ENCODE peak calls at places on chromosome 4, in ten cellular contexts. N is cardiac fibroblast; R is globus pallidus; B is stimulated activated CD8-positive, alpha-beta memory T cell treated with anti-CD3 and anti-CD28 coated beads, Interleukin-4, amount 100 ng/mL, for 48 hours; Q is Jurkat, Clone E6-1; I is NCI-H2081 treated with DMSO at 0.1 percent for 48 hours; W is HFF-Myc; D is HT1080; F is NCI-H524; T is T-helper 22 cell. Y is an unnamed sample.
A peak's percentile ranks its signal among the peaks of the same experiment; 100 is the strongest.

GRCh38 chr4:40414673-40415072 is 79.5 kb downstream of the CHRNA9 start:
- DNase-seq in N (no peak), R (no peak), B (no peak), Q (no peak), I (no peak), W (no peak), D (no peak), F (no peak), T (no peak), Y (no peak)

GRCh38 chr4:2958446-2958845 is 4.8 kb downstream of the NOP14 start:
- DNase-seq in N (no peak), R (no peak), B (no peak), Q (no peak), I (no peak), W (no peak), D (no peak), F (no peak), T (no peak), Y (no peak)

GRCh38 chr4:159269143-159269542 is 166.3 kb downstream of the RAPGEF2 start:
- DNase-seq in N (no peak), R (peak; percentile 81), B (no peak), Q (no peak), I (no peak), W (no peak), D (no peak), F (no peak), T (no peak), Y (no peak)

GRCh38 chr4:159103406-159104131 is 690 bp downstream of the RAPGEF2 start:
- DNase-seq in N (peak; percentile 42), R (peak; percentile 37), B (peak; percentile 58), Q (no peak), I (no peak), W (no peak), D (peak; percentile 20), F (peak; percentile 20), T (peak; percentile 21), Y (peak; percentile 62)

GRCh38 chr4:173821031-173821430 is 291.0 kb upstream of the HAND2 start:
- DNase-seq in N (no peak), R (no peak), B (no peak), Q (no peak), I (no peak), W (no peak), D (no peak), F (no peak), T (no peak), Y (no peak)

GRCh38 chr4:86919824-86920223 is 15.0 kb upstream of the AFF1 start:
- DNase-seq in N (peak; percentile 51), R (no peak), B (no peak), Q (no peak), I (no peak), W (no peak), D (no peak), F (no peak), T (no peak), Y (no peak)

GRCh38 chr4:76251448-76252270 is at the start of gene FAM47E:
- DNase-seq in N (peak; percentile 61), R (peak; percentile 46), B (peak; percentile 42), Q (no peak), I (peak; percentile 6), W (no peak), D (peak; percentile 65), F (peak; percentile 70), T (no peak), Y (peak; percentile 47)

GRCh38 chr4:28822163-28822562 is 1898.0 kb upstream of the PCDH7 start:
- DNase-seq in N (no peak), R (no peak), B (no peak), Q (no peak), I (no peak), W (no peak), D (no peak), F (no peak), T (no peak), Y (no peak)

GRCh38 chr4:92021203-92021602 is 282.6 kb upstream of the GRID2 start:
- DNase-seq in N (no peak), R (no peak), B (no peak), Q (no peak), I (no peak), W (no peak), D (no peak), F (no peak), T (no peak), Y (no peak)

GRCh38 chr4:157300678-157301077 is 80.2 kb downstream of the GRIA2 start:
- DNase-seq in N (no peak), R (no peak), B (no peak), Q (no peak), I (peak; percentile 31), W (no peak), D (no peak), F (no peak), T (no peak), Y (no peak)

GRCh38 chr4:140654516-140654855 is 85.7 kb upstream of the UCP1 start:
- DNase-seq in N (peak; percentile 29), R (no peak), B (no peak), Q (no peak), I (no peak), W (no peak), D (no peak), F (no peak), T (no peak), Y (no peak)

GRCh38 chr4:40328383-40328782 is 6.8 kb upstream of the CHRNA9 start:
- DNase-seq in N (no peak), R (no peak), B (no peak), Q (no peak), I (no peak), W (no peak), D (no peak), F (no peak), T (no peak), Y (no peak)

GRCh38 chr4:77147400-77147782 is 9.6 kb upstream of the CCNG2 start:
- DNase-seq in N (no peak), R (no peak), B (no peak), Q (no peak), I (no peak), W (no peak), D (no peak), F (no peak), T (no peak), Y (no peak)

GRCh38 chr4:109801895-109802319 is at the start of gene CFI:
- DNase-seq in N (peak; percentile 92), R (no peak), B (no peak), Q (no peak), I (no peak), W (peak; percentile 36), D (peak; percentile 22), F (no peak), T (no peak), Y (no peak)

GRCh38 chr4:26029512-26030131 is 115.6 kb downstream of the SMIM20 start:
- DNase-seq in N (no peak), R (no peak), B (no peak), Q (no peak), I (no peak), W (no peak), D (no peak), F (no peak), T (no peak), Y (no peak)

GRCh38 chr4:1291996-1292702 is 2.5 kb downstream of the MAEA start:
- DNase-seq in N (no peak), R (no peak), B (no peak), Q (no peak), I (no peak), W (no peak), D (no peak), F (no peak), T (no peak), Y (no peak)

GRCh38 chr4:48896845-48897244 is 9.7 kb downstream of the OCIAD2 start:
- DNase-seq in N (no peak), R (peak; percentile 64), B (no peak), Q (no peak), I (no peak), W (no peak), D (no peak), F (peak; percentile 81), T (no peak), Y (no peak)

GRCh38 chr4:1408418-1408817 is 2.2 kb upstream of the NKX1-1 start:
- DNase-seq in N (no peak), R (no peak), B (no peak), Q (no peak), I (no peak), W (no peak), D (no peak), F (no peak), T (no peak), Y (no peak)

GRCh38 chr4:99722006-99722405 is 64.4 kb upstream of the C4orf54 start:
- DNase-seq in N (peak; percentile 19), R (no peak), B (no peak), Q (no peak), I (no peak), W (no peak), D (peak; percentile 17), F (no peak), T (no peak), Y (no peak)

GRCh38 chr4:158055668-158056067 is 117.2 kb downstream of the GASK1B start:
- DNase-seq in N (peak; percentile 46), R (no peak), B (no peak), Q (no peak), I (no peak), W (no peak), D (no peak), F (no peak), T (no peak), Y (no peak)

GRCh38 chr4:189988892-189989431 is 38.1 kb downstream of the FRG2 start:
- DNase-seq in N (no peak), R (no peak), B (no peak), Q (no peak), I (no peak), W (no peak), D (no peak), F (no peak), T (no peak), Y (no peak)

GRCh38 chr4:156962551-156962974 is 9.0 kb downstream of the PDGFC start:
- DNase-seq in N (peak; percentile 73), R (no peak), B (no peak), Q (no peak), I (no peak), W (peak; percentile 95), D (no peak), F (no peak), T (no peak), Y (no peak)

GRCh38 chr4:112213850-112214249 is 17.7 kb upstream of the AP1AR start:
- DNase-seq in N (peak; percentile 73), R (no peak), B (no peak), Q (no peak), I (no peak), W (no peak), D (peak; percentile 63), F (no peak), T (no peak), Y (no peak)

GRCh38 chr4:137674066-137674465 is 141.8 kb upstream of the PCDH18 start:
- DNase-seq in N (no peak), R (no peak), B (no peak), Q (no peak), I (no peak), W (no peak), D (peak; percentile 73), F (no peak), T (no peak), Y (no peak)

GRCh38 chr4:84877051-84877833 is 89.2 kb downstream of the WDFY3 start:
- DNase-seq in N (peak; percentile 35), R (no peak), B (no peak), Q (no peak), I (no peak), W (no peak), D (peak; percentile 7), F (no peak), T (no peak), Y (no peak)

GRCh38 chr4:82948647-82949204 is 48.2 kb downstream of the THAP9 start:
- DNase-seq in N (peak; percentile 38), R (no peak), B (no peak), Q (no peak), I (no peak), W (no peak), D (peak; percentile 32), F (no peak), T (no peak), Y (no peak)

GRCh38 chr4:38621004-38621684 is 42.9 kb upstream of the KLF3 start:
- DNase-seq in N (peak; percentile 89), R (no peak), B (no peak), Q (no peak), I (no peak), W (no peak), D (peak; percentile 50), F (no peak), T (no peak), Y (no peak)

GRCh38 chr4:38805530-38806145 is 1.0 kb upstream of the TLR1 start:
- DNase-seq in N (peak; percentile 39), R (peak; percentile 61), B (no peak), Q (no peak), I (no peak), W (no peak), D (peak; percentile 36), F (no peak), T (no peak), Y (peak; percentile 50)